ENCODE peak calls at places on chromosomes 13 and 19, in six cellular contexts. S is activated CD4-positive, alpha-beta T cell treated with anti-CD3 and anti-CD28 coated beads for 1 hour; D is HEK293T; W is stimulated activated CD4-positive, alpha-beta T cell treated with anti-CD3 and anti-CD28 coated beads, Interleukin-2, amount 100 ng/mL, for 48 hours; Q is neural crest cell; T is amniotic stem cell. G is an unnamed sample.

GRCh38 chr13:99988469-99989375 is 7.1 kb downstream of the ZIC2 start:
- DNase-seq in S (no peak), D (no peak), W (no peak), Q (no peak), T (no peak), G (no peak)

GRCh38 chr13:20360835-20361412 is 128.8 kb upstream of the GJB6 start:
- DNase-seq in S (no peak), D (no peak), W (no peak), Q (no peak), T (no peak), G (no peak)

GRCh38 chr13:23506071-23506820 is 64.0 kb upstream of the TNFRSF19 start:
- DNase-seq in S (no peak), D (no peak), W (no peak), Q (no peak), T (no peak), G (peak; percentile 38)

GRCh38 chr19:17772172-17772571 is 20.9 kb downstream of the FCHO1 start:
- DNase-seq in S (no peak), D (no peak), W (no peak), Q (no peak), T (no peak), G (no peak)

GRCh38 chr19:58001895-58002369 is 688 bp downstream of the ZNF606 start:
- DNase-seq in S (no peak), D (no peak), W (peak; percentile 4), Q (no peak), T (no peak), G (peak; percentile 26)

GRCh38 chr13:113882716-113883115 is 18.8 kb upstream of the GAS6 start:
- DNase-seq in S (no peak), D (no peak), W (no peak), Q (no peak), T (no peak), G (no peak)

GRCh38 chr13:24630851-24631341 is 49.3 kb upstream of the ATP12A start:
- DNase-seq in S (no peak), D (no peak), W (no peak), Q (no peak), T (no peak), G (peak; percentile 87)

GRCh38 chr13:43156916-43157315 is 133.5 kb downstream of the DNAJC15 start:
- DNase-seq in S (no peak), D (no peak), W (no peak), Q (no peak), T (no peak), G (no peak)

GRCh38 chr19:1410136-1410786 is 2.9 kb downstream of the DAZAP1 start:
- DNase-seq in S (no peak), D (no peak), W (no peak), Q (no peak), T (no peak), G (peak; percentile 80)

GRCh38 chr19:38514812-38515633 is 81.5 kb downstream of the RYR1 start:
- DNase-seq in S (peak; percentile 70), D (peak; percentile 86), W (peak; percentile 84), Q (peak; percentile 80), T (no peak), G (peak; percentile 48)

GRCh38 chr19:40736661-40737060 is 13.6 kb downstream of the ACTMAP start:
- DNase-seq in S (no peak), D (no peak), W (no peak), Q (no peak), T (no peak), G (no peak)

GRCh38 chr19:18483119-18483518 is 38.8 kb downstream of the ELL start:
- DNase-seq in S (no peak), D (no peak), W (no peak), Q (no peak), T (no peak), G (no peak)

GRCh38 chr19:30587869-30588268 is 215.7 kb downstream of the ZNF536 start:
- DNase-seq in S (no peak), D (no peak), W (no peak), Q (no peak), T (no peak), G (no peak)

GRCh38 chr13:27481766-27482165 is 31.4 kb upstream of the MTIF3 start:
- DNase-seq in S (no peak), D (peak; percentile 72), W (peak; percentile 39), Q (peak; percentile 67), T (no peak), G (peak; percentile 33)

GRCh38 chr19:44808463-44809371 is at the start of gene BCAM:
- DNase-seq in S (no peak), D (peak; percentile 79), W (no peak), Q (peak; percentile 55), T (peak; percentile 13), G (peak; percentile 72)

GRCh38 chr13:55013051-55013450 is 1984.4 kb downstream of the OLFM4 start:
- DNase-seq in S (no peak), D (no peak), W (no peak), Q (no peak), T (no peak), G (no peak)

GRCh38 chr13:40109324-40109958 is 454.0 kb downstream of the COG6 start:
- DNase-seq in S (no peak), D (no peak), W (no peak), Q (no peak), T (no peak), G (peak; percentile 93)

GRCh38 chr13:43878897-43879322 is 630 bp downstream of the CCDC122 start:
- DNase-seq in S (no peak), D (peak; percentile 45), W (no peak), Q (peak; percentile 38), T (peak; percentile 45), G (peak; percentile 91)

GRCh38 chr13:110312669-110313031 is 5.6 kb downstream of the COL4A2 start:
- DNase-seq in S (no peak), D (no peak), W (no peak), Q (no peak), T (peak; percentile 66), G (peak; percentile 97)